ENCODE peak calls at places on chromosomes 2 and 18, in four cellular contexts. One of them, this sample, is unnamed.

GRCh38 chr2:69177785-69178636 is 165.0 kb downstream of the ANTXR1 start:
- DNase-seq in CD8-positive, alpha-beta T cell: no peak
- DNase-seq in cardiac septum: peak
- DNase-seq in Peyer's patch: peak
- DNase-seq in this sample: no peak

GRCh38 chr2:135490381-135490780 is 40.6 kb downstream of the ZRANB3 start:
- DNase-seq in CD8-positive, alpha-beta T cell: no peak
- DNase-seq in cardiac septum: no peak
- DNase-seq in Peyer's patch: no peak
- DNase-seq in this sample: no peak

GRCh38 chr2:24231461-24231881 is 56.6 kb downstream of the FAM228A start:
- DNase-seq in CD8-positive, alpha-beta T cell: no peak
- DNase-seq in cardiac septum: no peak
- DNase-seq in Peyer's patch: no peak
- DNase-seq in this sample: no peak

GRCh38 chr18:12408247-12408869 is 629 bp downstream of the PRELID3A start:
- DNase-seq in CD8-positive, alpha-beta T cell: no peak
- DNase-seq in cardiac septum: peak
- DNase-seq in Peyer's patch: no peak
- DNase-seq in this sample: no peak

GRCh38 chr2:20562540-20563225 is 88.2 kb downstream of the HS1BP3 start:
- DNase-seq in CD8-positive, alpha-beta T cell: no peak
- DNase-seq in cardiac septum: no peak
- DNase-seq in Peyer's patch: no peak
- DNase-seq in this sample: no peak

GRCh38 chr18:24014986-24015896 is 687 bp downstream of the TTC39C start:
- DNase-seq in CD8-positive, alpha-beta T cell: peak
- DNase-seq in cardiac septum: peak
- DNase-seq in Peyer's patch: peak
- DNase-seq in this sample: peak

GRCh38 chr2:71557321-71557720 is 104.0 kb downstream of the DYSF start:
- DNase-seq in CD8-positive, alpha-beta T cell: no peak
- DNase-seq in cardiac septum: no peak
- DNase-seq in Peyer's patch: no peak
- DNase-seq in this sample: no peak

GRCh38 chr2:239344857-239345216 is 56.0 kb downstream of the HDAC4 start:
- DNase-seq in CD8-positive, alpha-beta T cell: no peak
- DNase-seq in cardiac septum: no peak
- DNase-seq in Peyer's patch: peak
- DNase-seq in this sample: no peak

GRCh38 chr18:78729099-78729467 is 250.5 kb upstream of the SALL3 start:
- DNase-seq in CD8-positive, alpha-beta T cell: no peak
- DNase-seq in cardiac septum: peak
- DNase-seq in Peyer's patch: no peak
- DNase-seq in this sample: no peak

GRCh38 chr2:203799905-203800304 is 67.7 kb upstream of the CTLA4 start:
- DNase-seq in CD8-positive, alpha-beta T cell: no peak
- DNase-seq in cardiac septum: no peak
- DNase-seq in Peyer's patch: no peak
- DNase-seq in this sample: no peak

GRCh38 chr2:169727065-169727464 is 6.6 kb upstream of the KLHL23 start:
- DNase-seq in CD8-positive, alpha-beta T cell: no peak
- DNase-seq in cardiac septum: no peak
- DNase-seq in Peyer's patch: no peak
- DNase-seq in this sample: no peak

GRCh38 chr2:42569883-42570282 is 1.5 kb downstream of the MTA3 start:
- DNase-seq in CD8-positive, alpha-beta T cell: no peak
- DNase-seq in cardiac septum: no peak
- DNase-seq in Peyer's patch: no peak
- DNase-seq in this sample: no peak

GRCh38 chr2:238053195-238053776 is 7.5 kb upstream of the SCLY start:
- DNase-seq in CD8-positive, alpha-beta T cell: no peak
- DNase-seq in cardiac septum: no peak
- DNase-seq in Peyer's patch: no peak
- DNase-seq in this sample: no peak

GRCh38 chr2:48566582-48566981 is 36.6 kb downstream of the STON1 start:
- DNase-seq in CD8-positive, alpha-beta T cell: no peak
- DNase-seq in cardiac septum: no peak
- DNase-seq in Peyer's patch: no peak
- DNase-seq in this sample: no peak

GRCh38 chr18:67301592-67301991 is 214.9 kb downstream of the DSEL start:
- DNase-seq in CD8-positive, alpha-beta T cell: no peak
- DNase-seq in cardiac septum: no peak
- DNase-seq in Peyer's patch: no peak
- DNase-seq in this sample: no peak

GRCh38 chr2:170467568-170468422 is 247.3 kb upstream of the SP5 start:
- DNase-seq in CD8-positive, alpha-beta T cell: no peak
- DNase-seq in cardiac septum: no peak
- DNase-seq in Peyer's patch: no peak
- DNase-seq in this sample: no peak

GRCh38 chr2:181250691-181251090 is 206.5 kb upstream of the ITGA4 start:
- DNase-seq in CD8-positive, alpha-beta T cell: no peak
- DNase-seq in cardiac septum: no peak
- DNase-seq in Peyer's patch: no peak
- DNase-seq in this sample: no peak

This sample was measured in NK-92 treated with Interleukin-12 subunit alpha and Interleukin-12 subunit beta, amount 100 ng/mL, for 24 hours.